ENCODE peak calls at places on chromosomes 13 and 19, in seven cellular contexts. O is H1, H is HCT116, Y is HepG2, U is SK-N-SH, L is K562, T is GM12878. I is an unnamed sample.

GRCh38 chr13:73261739-73262216 is 203.0 kb downstream of the KLF5 start:
- DNase-seq in L (no peak), O (no peak), Y (no peak), H (no peak), T (no peak), U (no peak), I (no peak)

GRCh38 chr19:11505032-11505503 is 571 bp downstream of the ZNF653 start:
- DNase-seq in H (peak; percentile 90), T (peak; percentile 89), O (peak; percentile 96), L (peak; percentile 98), U (peak; percentile 98), Y (peak; percentile 91), I (peak; percentile 93)

GRCh38 chr13:93039131-93039530 is 187.5 kb upstream of the GPC6 start:
- DNase-seq in U (no peak), O (no peak), L (no peak), H (no peak), Y (no peak), T (no peak), I (peak; percentile 6)

GRCh38 chr19:17784201-17785008 is 10.5 kb upstream of the B3GNT3 start:
- DNase-seq in T (no peak), H (no peak), O (no peak), L (peak; percentile 73), U (peak; percentile 93), Y (peak; percentile 49), I (peak; percentile 81)

GRCh38 chr19:827710-828321 is at the start of gene AZU1:
- DNase-seq in U (no peak), H (no peak), O (no peak), Y (no peak), T (no peak), L (no peak), I (no peak)

GRCh38 chr19:10644351-10645007 is 9.7 kb upstream of the ILF3 start:
- DNase-seq in Y (peak; percentile 74), T (no peak), U (peak; percentile 93), L (peak; percentile 91), O (peak; percentile 68), H (peak; percentile 35), I (peak; percentile 72)

GRCh38 chr19:17296278-17296677 is 6.9 kb downstream of the ABHD8 start:
- DNase-seq in T (no peak), U (peak; percentile 39), O (no peak), Y (no peak), H (no peak), L (no peak), I (no peak)

GRCh38 chr19:44644391-44645016 is 794 bp downstream of the PVR start:
- DNase-seq in H (no peak), L (peak; percentile 26), T (no peak), Y (peak; percentile 34), O (peak; percentile 21), U (peak; percentile 79), I (no peak)

GRCh38 chr13:32208860-32209259 is 106.3 kb downstream of the ZAR1L start:
- DNase-seq in U (no peak), T (no peak), L (no peak), O (no peak), H (no peak), Y (no peak), I (no peak)

GRCh38 chr13:62544928-62545327 is 1129.3 kb upstream of the PCDH20 start:
- DNase-seq in L (no peak), Y (no peak), U (no peak), H (no peak), T (no peak), O (no peak), I (no peak)

GRCh38 chr19:45117666-45118065 is 24.7 kb downstream of the PPP1R37 start:
- DNase-seq in H (no peak), U (no peak), L (no peak), T (no peak), Y (no peak), O (no peak), I (no peak)

GRCh38 chr13:101916108-101916757 is 463.8 kb downstream of the ITGBL1 start:
- DNase-seq in O (peak; percentile 43), U (peak; percentile 87), H (no peak), Y (no peak), T (no peak), L (no peak), I (peak; percentile 66)

GRCh38 chr13:32728327-32728726 is 142.1 kb downstream of the PDS5B start:
- DNase-seq in Y (no peak), H (no peak), L (no peak), U (no peak), O (no peak), T (no peak), I (no peak)

GRCh38 chr19:35528218-35529038 is at the start of gene SBSN:
- DNase-seq in L (no peak), O (no peak), U (no peak), H (no peak), T (no peak), Y (no peak), I (no peak)

GRCh38 chr19:3658004-3658822 is 31.6 kb upstream of the CACTIN start:
- DNase-seq in H (no peak), U (no peak), L (no peak), O (no peak), T (no peak), Y (no peak), I (no peak)

GRCh38 chr13:27964741-27965323 is 4.3 kb downstream of the CDX2 start:
- DNase-seq in T (no peak), L (no peak), U (peak; percentile 15), H (no peak), Y (no peak), O (no peak), I (no peak)

GRCh38 chr19:29497241-29497640 is 28.6 kb upstream of the VSTM2B start:
- DNase-seq in Y (no peak), H (no peak), U (no peak), L (no peak), O (no peak), T (no peak), I (no peak)

GRCh38 chr19:21584532-21584931 is 79.1 kb downstream of the ZNF429 start:
- DNase-seq in T (no peak), O (no peak), H (no peak), L (no peak), Y (no peak), U (no peak), I (no peak)

GRCh38 chr13:72891423-72891822 is 109.5 kb downstream of the PIBF1 start:
- DNase-seq in L (no peak), O (no peak), T (no peak), Y (no peak), U (no peak), H (no peak), I (no peak)

GRCh38 chr13:51311957-51312520 is 27.5 kb upstream of the SERPINE3 start:
- DNase-seq in H (no peak), L (no peak), O (no peak), U (no peak), T (no peak), Y (no peak), I (no peak)

GRCh38 chr13:26061947-26062346 is 10.1 kb upstream of the SHISA2 start:
- DNase-seq in O (no peak), Y (no peak), L (no peak), T (no peak), H (no peak), U (no peak), I (no peak)

GRCh38 chr13:76717092-76717491 is 169.1 kb downstream of the KCTD12 start:
- DNase-seq in O (no peak), T (no peak), H (no peak), U (peak; percentile 35), L (no peak), Y (no peak), I (no peak)

GRCh38 chr13:90803210-90803609 is 544.3 kb upstream of the MIR17HG start:
- DNase-seq in Y (no peak), U (no peak), L (no peak), T (no peak), O (no peak), H (no peak), I (no peak)

DNA sequence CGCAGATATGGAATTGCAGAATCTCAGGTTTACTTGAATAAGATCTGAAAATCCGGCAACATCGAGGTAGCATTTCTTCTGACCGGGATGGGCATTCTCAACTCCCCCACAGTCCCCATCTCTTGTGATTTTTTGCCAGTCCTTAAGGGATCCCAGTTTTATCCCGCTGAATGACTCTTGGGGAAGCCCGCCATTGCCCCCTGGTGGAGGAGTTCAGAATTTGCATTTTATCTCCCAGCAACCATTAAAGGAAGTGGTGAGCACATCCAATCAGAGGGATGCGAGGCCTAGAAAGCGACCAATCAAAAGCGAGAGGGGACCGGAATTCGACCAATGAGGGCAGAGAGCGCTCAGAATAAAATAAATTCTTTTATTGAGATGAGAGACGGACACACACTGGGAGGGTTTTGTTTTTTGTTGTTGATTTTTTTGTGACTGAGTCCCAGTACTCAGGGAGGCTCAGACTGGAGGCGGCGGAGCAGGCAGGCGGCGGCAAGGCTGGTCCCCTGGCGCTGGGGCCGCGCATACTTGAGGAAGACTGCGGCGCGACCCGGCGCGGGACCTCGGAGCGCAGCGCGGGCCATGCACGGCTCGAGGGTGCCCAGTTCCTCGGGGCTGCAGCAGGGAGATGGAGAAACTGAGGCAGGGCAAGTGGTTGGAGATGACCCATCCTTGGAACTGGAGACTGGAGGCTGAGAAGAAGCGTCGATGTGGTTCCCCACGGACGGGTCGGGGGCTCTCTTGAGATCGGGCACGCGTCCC is 3.9 kb upstream of the TTC9B start:
- DNase-seq in T (peak; percentile 51), U (peak; percentile 95), O (peak; percentile 84), L (peak; percentile 89), Y (peak; percentile 90), H (peak; percentile 95), I (peak; percentile 63)
- TF ChIP-seq YY1 in T (peak; percentile 59), U (no peak), O (peak; percentile 64), L (no peak), Y (no peak), H (no peak), I (no peak)

GRCh38 chr19:32224371-32225244 is 120.8 kb upstream of the ZNF507 start:
- DNase-seq in Y (peak; percentile 21), L (peak; percentile 88), U (peak; percentile 94), T (no peak), H (no peak), O (no peak), I (peak; percentile 30)
- H3K4me3 ChIP-seq in Y (no peak overlapping the region), L (no peak overlapping the region), U (peak overlapping the region; percentile 44), T (no peak overlapping the region), H (no peak overlapping the region), O (peak overlapping the region; percentile 59), I (peak overlapping the region; percentile 32)

GRCh38 chr13:67481445-67481844 is 251.3 kb upstream of the PCDH9 start:
- DNase-seq in O (no peak), U (no peak), H (no peak), L (no peak), Y (no peak), T (no peak), I (no peak)
- TF ChIP-seq YY1 in O (no peak), U (no peak), H (no peak), L (no peak), Y (no peak), T (no peak), I (no peak)

DNA sequence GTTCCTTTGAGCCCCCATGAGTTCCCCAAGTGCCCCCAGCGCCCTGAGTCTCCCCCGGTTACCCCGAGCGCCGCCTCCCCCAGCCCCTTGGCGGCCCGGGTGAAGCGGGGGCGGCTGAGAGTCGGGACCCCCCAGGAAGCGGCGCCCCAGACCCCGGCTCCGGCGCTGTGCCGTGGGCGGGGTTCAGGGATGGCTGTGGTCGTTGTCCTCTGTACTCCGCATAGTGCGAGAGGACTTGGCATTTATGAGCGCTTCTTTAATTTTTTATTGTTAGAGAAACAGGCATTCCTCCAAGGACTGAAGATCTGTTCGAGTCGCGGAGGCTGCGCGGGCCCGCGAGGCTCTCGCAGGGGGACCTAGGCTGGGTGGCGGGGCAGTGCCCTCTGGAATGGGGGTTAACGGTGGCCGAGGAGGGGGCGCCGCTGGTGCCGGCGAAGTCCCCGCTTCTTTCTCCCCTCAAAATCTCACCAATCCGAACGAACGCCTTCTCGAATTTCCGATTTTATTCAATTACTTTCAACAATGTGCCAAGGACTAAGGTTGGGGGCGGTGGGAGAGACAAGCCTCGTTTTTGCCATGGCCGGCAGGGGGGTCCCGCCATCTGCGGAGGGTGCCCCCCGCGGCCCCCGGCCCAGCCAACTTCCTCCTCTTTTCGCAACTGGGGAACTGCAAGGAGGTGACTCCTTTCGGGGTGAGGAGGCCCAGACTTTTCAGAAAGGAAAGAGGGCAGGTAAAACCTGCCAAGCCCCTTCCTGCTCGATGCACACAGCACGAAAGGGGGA is 595 bp upstream of the GJB2 start:
- DNase-seq in T (no peak), L (no peak), Y (no peak), U (no peak), H (no peak), O (no peak), I (no peak)
- H3K4me3 ChIP-seq in T (peak overlapping the region; percentile 70), L (no peak overlapping the region), Y (peak overlapping the region; percentile 70), U (peak overlapping the region; percentile 37), H (peak overlapping the region; percentile 65), O (peak overlapping the region; percentile 63), I (peak overlapping the region; percentile 26)